ENCODE peak calls at places on chromosome X, in four cellular contexts. T, B, A and G are unnamed samples.

GRCh38 chrX:34638116-34638515 is 19.0 kb downstream of the TMEM47 start:
- DNase-seq in A (no peak), T (no peak), B (no peak), G (no peak)

GRCh38 chrX:17824980-17825379 is 36.1 kb downstream of the RAI2 start:
- DNase-seq in B (no peak), A (no peak), T (no peak), G (no peak)

GRCh38 chrX:136616987-136617685 is 30.8 kb upstream of the CD40LG start:
- DNase-seq in T (no peak), A (no peak), B (no peak), G (no peak)

GRCh38 chrX:13721371-13721770 is 13.0 kb downstream of the TRAPPC2 start:
- DNase-seq in T (no peak), B (no peak), A (no peak), G (no peak)

GRCh38 chrX:85111347-85111746 is 107.7 kb downstream of the APOOL start:
- DNase-seq in A (no peak), T (no peak), B (no peak), G (no peak)

GRCh38 chrX:119759333-119759766 is 962 bp downstream of the SOWAHD start:
- DNase-seq in T (no peak), B (no peak), A (no peak), G (no peak)

GRCh38 chrX:36961590-36961989 is 46.6 kb upstream of the FAM47C start:
- DNase-seq in B (no peak), T (no peak), A (no peak), G (no peak)

GRCh38 chrX:43644124-43644701 is 11.9 kb upstream of the MAOA start:
- DNase-seq in T (no peak), A (no peak), B (no peak), G (no peak)

GRCh38 chrX:1462596-1463251 is 10.0 kb upstream of the ASMTL start:
- DNase-seq in A (no peak), T (no peak), B (peak; percentile 31), G (no peak)

GRCh38 chrX:19953145-19953544 is 37.7 kb downstream of the BCLAF3 start:
- DNase-seq in B (no peak), T (no peak), A (no peak), G (no peak)

GRCh38 chrX:155048997-155049619 is 21.8 kb downstream of the CMC4 start:
- DNase-seq in T (no peak), B (no peak), A (peak; percentile 55), G (no peak)

GRCh38 chrX:16487620-16488380 is 162.2 kb upstream of the S100G start:
- DNase-seq in A (no peak), T (no peak), B (no peak), G (no peak)

GRCh38 chrX:16479206-16479869 is 170.6 kb upstream of the S100G start:
- DNase-seq in A (no peak), T (no peak), B (no peak), G (no peak)

GRCh38 chrX:16488959-16489358 is 161.0 kb upstream of the S100G start:
- DNase-seq in A (no peak), B (no peak), T (no peak), G (no peak)

DNA sequence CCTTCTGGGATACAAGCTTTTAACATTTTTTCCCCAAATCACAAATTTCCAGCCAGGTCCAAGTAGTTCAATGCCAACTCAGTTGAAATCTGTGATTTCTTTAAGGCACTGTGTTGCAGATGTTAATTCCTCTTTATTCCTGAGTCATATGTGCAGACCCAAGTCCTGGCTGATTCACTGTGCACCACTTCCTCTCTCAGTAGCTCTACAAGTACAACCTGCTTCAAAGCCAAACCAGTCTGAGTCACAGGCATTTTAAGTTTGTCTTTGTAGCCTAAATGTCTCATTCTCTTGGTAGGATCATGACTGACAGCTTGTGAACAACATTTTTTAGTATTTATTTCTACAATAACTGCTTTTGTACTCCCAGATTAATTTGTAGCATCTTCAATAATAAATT is 165.6 kb upstream of the S100G start:
- DNase-seq in A (no peak), T (no peak), B (no peak), G (no peak)
- TF ChIP-seq CTCF in A (no peak), T (no peak), B (no peak), G (no peak)

GRCh38 chrX:130994671-130995070 is 63.5 kb upstream of the ARHGAP36 start:
- DNase-seq in A (no peak), T (no peak), B (no peak), G (peak; percentile 53)
- TF ChIP-seq CTCF in A (peak; percentile 50), T (peak; percentile 33), B (peak; percentile 84), G (peak; percentile 89)

GRCh38 chrX:39445336-39445735 is 644.1 kb downstream of the MID1IP1 start:
- DNase-seq in A (peak; percentile 20), T (no peak), B (no peak), G (no peak)
- TF ChIP-seq CTCF in A (peak; percentile 28), T (peak; percentile 22), B (peak; percentile 60), G (peak; percentile 26)

DNA sequence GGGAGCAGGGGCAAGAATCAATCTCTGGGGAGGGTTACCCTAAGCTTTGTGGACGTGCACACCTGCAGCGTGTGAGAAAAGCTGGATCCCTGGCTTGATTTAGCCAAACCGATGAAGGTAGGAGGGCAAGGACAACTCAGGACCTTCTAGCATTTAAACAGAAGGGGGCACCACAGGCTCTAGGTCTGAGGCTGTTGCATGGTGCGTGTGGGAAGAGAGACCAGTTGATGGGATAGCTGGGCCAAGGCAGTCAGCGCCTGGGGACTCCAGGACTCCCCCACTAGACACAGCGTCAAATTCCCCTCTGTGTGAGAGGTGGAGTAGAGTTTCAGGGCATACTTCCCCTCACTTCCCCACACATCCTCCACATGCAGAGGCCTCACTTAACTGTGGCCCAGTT is 4.3 kb downstream of the GABRQ start:
- DNase-seq in B (no peak), A (no peak), T (no peak), G (no peak)
- TF ChIP-seq CTCF in B (peak; percentile 44), A (no peak), T (peak; percentile 10), G (no peak)

GRCh38 chrX:117743469-117744251 is 372.9 kb downstream of the KLHL13 start:
- DNase-seq in T (no peak), A (peak; percentile 9), B (no peak), G (no peak)
- TF ChIP-seq CTCF in T (no peak), A (no peak), B (peak; percentile 63), G (no peak)